ENCODE peak calls at places on chromosomes 13 and 19, in nine cellular contexts. G is upper lobe of left lung; T is right lobe of liver; A is mucosa of descending colon; V is cardiac muscle cell; L is esophagus squamous epithelium; B is CD4-positive, CD25-positive, alpha-beta regulatory T cell; H is breast epithelium; Z is brain microvascular endothelial cell. O is an unnamed sample.

GRCh38 chr13:64234255-64234654 is 2818.6 kb upstream of the PCDH20 start:
- DNase-seq in V (no peak), Z (peak; percentile 73), B (no peak), A (no peak), G (no peak), T (no peak), H (no peak), L (no peak), O (no peak)

GRCh38 chr19:41203371-41203770 is 10.4 kb downstream of the CYP2S1 start:
- DNase-seq in G (no peak), T (no peak), V (no peak), H (no peak), Z (no peak), A (no peak), L (no peak), B (no peak), O (no peak)

GRCh38 chr13:95275322-95276118 is 25.7 kb downstream of the ABCC4 start:
- DNase-seq in Z (no peak), B (no peak), V (no peak), G (no peak), H (no peak), T (no peak), L (no peak), A (no peak), O (no peak)

GRCh38 chr19:28465317-28466086 is 747.4 kb downstream of the UQCRFS1 start:
- DNase-seq in L (no peak), V (no peak), A (no peak), Z (no peak), G (no peak), H (no peak), T (no peak), B (no peak), O (no peak)

GRCh38 chr13:102401755-102402154 is at the start of gene FGF14:
- DNase-seq in Z (no peak), B (no peak), A (no peak), H (no peak), T (no peak), V (no peak), G (no peak), L (no peak), O (no peak)

GRCh38 chr19:54035215-54036178 is 28.2 kb downstream of the VSTM1 start:
- DNase-seq in H (no peak), T (no peak), G (no peak), B (no peak), L (no peak), Z (peak; percentile 78), V (no peak), A (no peak), O (no peak)

GRCh38 chr13:110409581-110409992 is 102.5 kb downstream of the COL4A2 start:
- DNase-seq in G (no peak), V (no peak), B (no peak), Z (peak; percentile 96), T (no peak), L (no peak), A (no peak), H (no peak), O (no peak)

GRCh38 chr19:14979498-14980255 is at the start of gene SLC1A6:
- DNase-seq in Z (no peak), T (no peak), A (no peak), L (no peak), H (no peak), G (no peak), B (no peak), V (peak; percentile 51), O (no peak)

GRCh38 chr19:51422053-51422448 is 4.6 kb upstream of the SIGLEC10 start:
- DNase-seq in G (peak; percentile 89), B (peak; percentile 65), T (peak; percentile 90), Z (peak; percentile 72), L (peak; percentile 24), A (peak; percentile 86), V (peak; percentile 94), H (peak; percentile 86), O (peak; percentile 91)

GRCh38 chr13:44317752-44318550 is 55.7 kb upstream of the SERP2 start:
- DNase-seq in L (no peak), B (no peak), T (no peak), Z (no peak), A (no peak), V (no peak), G (no peak), H (no peak), O (no peak)

GRCh38 chr13:36919833-36920611 is at the start of gene SMAD9:
- DNase-seq in B (no peak), Z (peak; percentile 48), G (peak; percentile 73), L (no peak), A (peak; percentile 71), T (peak; percentile 72), V (peak; percentile 92), H (peak; percentile 61), O (peak; percentile 85)

GRCh38 chr19:44643605-44644390 is at the start of gene PVR:
- DNase-seq in Z (peak; percentile 61), V (peak; percentile 79), A (peak; percentile 80), G (peak; percentile 86), H (peak; percentile 54), B (no peak), L (no peak), T (peak; percentile 88), O (peak; percentile 86)

GRCh38 chr19:19381007-19381926 is 24.2 kb upstream of the GATAD2A start:
- DNase-seq in G (peak; percentile 79), B (no peak), Z (no peak), A (peak; percentile 54), H (no peak), L (no peak), V (no peak), T (no peak), O (peak; percentile 70)

GRCh38 chr13:37194428-37194861 is 89.0 kb upstream of the CSNK1A1L start:
- DNase-seq in V (no peak), Z (peak; percentile 77), B (no peak), H (no peak), A (no peak), T (no peak), G (no peak), L (no peak), O (no peak)

DNA sequence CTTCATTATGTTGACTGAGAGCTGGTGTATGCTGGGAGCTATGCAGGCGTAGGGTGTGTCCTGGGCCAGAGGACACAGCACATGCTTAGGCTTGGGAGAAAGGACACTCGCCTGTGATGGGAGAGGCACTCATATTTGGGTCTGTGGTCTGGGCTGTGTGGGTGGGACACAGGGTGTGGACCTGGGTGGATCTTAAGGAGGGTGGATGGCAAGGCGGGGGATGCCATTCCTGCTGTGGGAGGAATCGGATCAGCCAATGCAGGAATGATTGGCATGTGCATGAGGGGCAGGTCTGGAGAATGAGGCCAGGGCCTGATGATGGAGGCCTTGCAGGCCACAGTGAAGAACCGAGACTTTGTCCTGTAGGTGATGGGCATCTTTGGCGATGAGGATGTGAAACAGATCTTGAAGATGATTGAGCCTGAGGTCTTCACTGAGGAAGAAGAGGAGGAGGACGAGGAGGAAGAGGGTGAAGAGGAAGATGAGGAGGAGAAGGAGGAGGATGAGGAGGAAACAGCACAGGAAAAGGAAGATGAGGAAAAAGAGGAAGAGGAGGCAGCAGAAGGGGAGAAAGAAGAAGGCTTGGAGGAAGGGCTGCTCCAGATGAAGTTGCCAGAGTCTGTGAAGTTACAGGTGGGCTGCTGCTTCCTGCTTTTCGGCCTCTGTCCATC is 55.5 kb downstream of the RYR1 start:
- DNase-seq in G (no peak), L (no peak), Z (no peak), T (no peak), A (no peak), V (no peak), B (no peak), H (no peak), O (no peak)
- H3K36me3 ChIP-seq in G (no peaks in the 10 kb centered on the region), L (no peaks in the 10 kb centered on the region), Z (no peaks in the 10 kb centered on the region), T (no peaks in the 10 kb centered on the region), A (no peaks in the 10 kb centered on the region), V (no peaks in the 10 kb centered on the region), B (no peaks in the 10 kb centered on the region), H (no peaks in the 10 kb centered on the region), O (no peaks in the 10 kb centered on the region)

GRCh38 chr19:45847661-45848060 is 15.3 kb downstream of the SYMPK start:
- DNase-seq in A (no peak), B (no peak), H (no peak), Z (no peak), G (no peak), V (no peak), T (no peak), L (no peak), O (no peak)
- H3K36me3 ChIP-seq in A (no peaks in the 10 kb centered on the region), B (peaks cover 83% of the 10 kb centered on the region), H (no peaks in the 10 kb centered on the region), Z (peaks cover 89% of the 10 kb centered on the region), G (peaks cover 100% of the 10 kb centered on the region), V (peaks cover 55% of the 10 kb centered on the region), T (peaks cover 6% of the 10 kb centered on the region), L (peaks cover 73% of the 10 kb centered on the region), O (peaks cover 100% of the 10 kb centered on the region)

DNA sequence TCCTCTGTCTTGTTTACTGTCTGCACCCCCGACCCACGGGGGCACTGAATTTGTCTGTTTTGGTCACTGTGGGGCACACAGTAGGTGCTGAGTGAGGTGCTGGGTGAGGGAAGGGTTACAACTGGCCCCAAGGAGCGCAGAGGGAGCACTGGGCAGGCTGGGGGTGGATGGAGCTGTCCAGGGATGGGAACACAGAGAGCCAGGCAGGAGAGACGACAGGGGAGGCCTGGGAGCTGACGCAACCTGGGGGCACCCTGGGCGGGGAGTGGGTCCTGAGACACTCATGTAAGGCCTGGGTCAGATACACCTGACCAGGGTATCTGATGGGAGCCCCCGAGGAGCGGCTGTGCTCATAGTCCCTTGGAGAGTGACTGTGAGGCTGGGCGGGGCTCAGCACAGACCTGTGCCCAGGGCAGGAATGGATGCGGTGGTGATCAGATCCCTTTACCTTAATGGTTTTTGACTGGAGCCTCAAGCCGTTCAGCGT is 24.8 kb downstream of the ELAVL1 start:
- DNase-seq in G (no peak), Z (no peak), V (no peak), A (peak; percentile 36), L (no peak), B (no peak), T (no peak), H (no peak), O (peak; percentile 44)
- H3K36me3 ChIP-seq in G (peaks cover 90% of the 10 kb centered on the region), Z (peaks cover 33% of the 10 kb centered on the region), V (peaks cover 41% of the 10 kb centered on the region), A (peaks cover 4% of the 10 kb centered on the region), L (peaks cover 20% of the 10 kb centered on the region), B (peaks cover 71% of the 10 kb centered on the region), T (no peaks in the 10 kb centered on the region), H (peaks cover 6% of the 10 kb centered on the region), O (peaks cover 89% of the 10 kb centered on the region)

DNA sequence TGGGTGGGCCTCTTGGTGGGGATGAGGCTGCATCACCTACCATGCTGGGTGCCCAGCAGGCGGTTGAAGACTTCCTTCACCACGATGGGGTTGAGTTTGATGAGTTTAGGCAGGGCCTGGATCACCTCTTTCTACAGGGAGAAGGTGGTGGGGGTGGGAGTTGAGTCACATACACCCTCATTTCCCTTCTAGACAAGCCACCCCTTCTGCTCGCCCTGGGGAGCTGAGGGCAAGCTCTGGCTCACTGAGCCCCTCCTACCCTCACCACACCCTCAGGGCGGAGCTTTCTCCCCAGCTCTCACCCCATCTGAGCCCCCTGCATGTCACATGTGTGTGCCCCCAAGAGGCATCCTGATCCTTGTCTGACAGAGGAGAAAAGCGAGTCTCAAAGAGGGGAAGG is 7.6 kb upstream of the RSPH6A start:
- DNase-seq in A (no peak), L (no peak), G (no peak), Z (no peak), H (no peak), T (no peak), B (no peak), V (no peak), O (no peak)
- H3K36me3 ChIP-seq in A (no peaks in the 10 kb centered on the region), L (peaks cover 30% of the 10 kb centered on the region), G (peaks cover 87% of the 10 kb centered on the region), Z (peaks cover 47% of the 10 kb centered on the region), H (peaks cover 5% of the 10 kb centered on the region), T (no peaks in the 10 kb centered on the region), B (peaks cover 32% of the 10 kb centered on the region), V (peaks cover 16% of the 10 kb centered on the region), O (peaks cover 81% of the 10 kb centered on the region)

GRCh38 chr13:40471911-40472310 is 194.5 kb downstream of the FOXO1 start:
- DNase-seq in A (no peak), H (no peak), T (no peak), L (no peak), V (no peak), B (no peak), Z (no peak), G (no peak), O (no peak)
- H3K36me3 ChIP-seq in A (no peaks in the 10 kb centered on the region), H (no peaks in the 10 kb centered on the region), T (no peaks in the 10 kb centered on the region), L (no peaks in the 10 kb centered on the region), V (no peaks in the 10 kb centered on the region), B (no peaks in the 10 kb centered on the region), Z (no peaks in the 10 kb centered on the region), G (no peaks in the 10 kb centered on the region), O (no peaks in the 10 kb centered on the region)

O was measured in lower lobe of right lung.